ENCODE peak calls at places on chromosomes 13 and 19, in five cellular contexts. T, N, B, A and W are unnamed samples.

GRCh38 chr13:113442354-113442984 is 10.8 kb downstream of the ADPRHL1 start:
- DNase-seq in T (no peak), N (no peak), B (no peak), A (no peak), W (no peak)

GRCh38 chr19:52343548-52343947 is 7.5 kb downstream of the ZNF610 start:
- DNase-seq in T (peak; percentile 34), N (peak; percentile 47), B (no peak), A (peak; percentile 32), W (peak; percentile 30)

GRCh38 chr13:95559100-95559499 is 6.6 kb downstream of the CLDN10 start:
- DNase-seq in T (no peak), N (no peak), B (no peak), A (no peak), W (no peak)

GRCh38 chr19:7505682-7506384 is 10.1 kb upstream of the ZNF358 start:
- DNase-seq in T (no peak), N (no peak), B (no peak), A (peak; percentile 24), W (peak; percentile 15)

GRCh38 chr19:46016426-46017094 is 6.3 kb downstream of the PGLYRP1 start:
- DNase-seq in T (peak; percentile 76), N (peak; percentile 67), B (peak; percentile 90), A (peak; percentile 92), W (peak; percentile 68)

GRCh38 chr19:5967994-5968430 is 9.9 kb downstream of the RANBP3 start:
- DNase-seq in T (peak; percentile 57), N (peak; percentile 44), B (no peak), A (peak; percentile 83), W (peak; percentile 46)

GRCh38 chr13:29484236-29484635 is 111.3 kb downstream of the SLC7A1 start:
- DNase-seq in T (no peak), N (no peak), B (no peak), A (no peak), W (no peak)

GRCh38 chr19:49890349-49891311 is 6.1 kb downstream of the IL4I1 start:
- DNase-seq in T (peak; percentile 54), N (peak; percentile 55), B (no peak), A (peak; percentile 33), W (peak; percentile 58)

GRCh38 chr13:72808917-72809500 is 27.1 kb downstream of the PIBF1 start:
- DNase-seq in T (no peak), N (no peak), B (no peak), A (peak; percentile 13), W (no peak)

GRCh38 chr13:48175200-48175599 is 57.8 kb upstream of the ITM2B start:
- DNase-seq in T (no peak), N (peak; percentile 37), B (no peak), A (no peak), W (no peak)

GRCh38 chr19:37007587-37008220 is 70.5 kb upstream of the ZNF420 start:
- DNase-seq in T (peak; percentile 16), N (peak; percentile 53), B (peak; percentile 89), A (peak; percentile 16), W (no peak)

GRCh38 chr19:54074851-54075250 is 6.3 kb downstream of the TARM1 start:
- DNase-seq in T (no peak), N (no peak), B (no peak), A (no peak), W (no peak)

GRCh38 chr13:46469064-46469463 is 82.0 kb upstream of the RUBCNL start:
- DNase-seq in T (no peak), N (no peak), B (no peak), A (no peak), W (no peak)

GRCh38 chr13:28865951-28866350 is 45.8 kb downstream of the MTUS2 start:
- DNase-seq in T (no peak), N (no peak), B (no peak), A (no peak), W (no peak)

GRCh38 chr19:39417463-39418181 is 5.2 kb downstream of the PLEKHG2 start:
- DNase-seq in T (no peak), N (no peak), B (no peak), A (no peak), W (no peak)

GRCh38 chr19:2269244-2270156 is 12.5 kb downstream of the PEAK3 start:
- DNase-seq in T (peak; percentile 97), N (peak; percentile 98), B (peak; percentile 99), A (peak; percentile 99), W (peak; percentile 98)

GRCh38 chr19:35741216-35741541 is 1.1 kb downstream of the IGFLR1 start:
- DNase-seq in T (no peak), N (no peak), B (no peak), A (no peak), W (no peak)

GRCh38 chr13:38566023-38566422 is 120.9 kb upstream of the FREM2 start:
- DNase-seq in T (no peak), N (no peak), B (no peak), A (no peak), W (no peak)

GRCh38 chr13:30212256-30212655 is 95.1 kb downstream of the KATNAL1 start:
- DNase-seq in T (no peak), N (no peak), B (no peak), A (no peak), W (no peak)

GRCh38 chr13:28568286-28568685 is 73.4 kb upstream of the FLT1 start:
- DNase-seq in T (no peak), N (no peak), B (peak; percentile 89), A (no peak), W (no peak)

GRCh38 chr13:91398413-91399188 is at the start of gene GPC5:
- DNase-seq in T (peak; percentile 70), N (peak; percentile 58), B (peak; percentile 86), A (peak; percentile 83), W (peak; percentile 67)

GRCh38 chr19:7979011-7979410 is 26.4 kb downstream of the ELAVL1 start:
- DNase-seq in T (no peak), N (no peak), B (no peak), A (no peak), W (no peak)

GRCh38 chr19:18193388-18194207 is 580 bp downstream of the MPV17L2 start:
- DNase-seq in T (no peak), N (no peak), B (no peak), A (peak; percentile 24), W (no peak)

GRCh38 chr13:97339019-97339988 is 94.7 kb upstream of the RAP2A start:
- DNase-seq in T (no peak), N (no peak), B (peak; percentile 56), A (peak; percentile 35), W (no peak)

GRCh38 chr19:14770944-14771839 is 7.2 kb downstream of the ADGRE2 start:
- DNase-seq in T (no peak), N (no peak), B (no peak), A (no peak), W (no peak)

GRCh38 chr13:107563099-107563925 is 652.0 kb downstream of the LIG4 start:
- DNase-seq in T (no peak), N (no peak), B (no peak), A (no peak), W (no peak)

GRCh38 chr19:7965921-7966665 is 22.6 kb upstream of the TIMM44 start:
- DNase-seq in T (no peak), N (no peak), B (no peak), A (peak; percentile 57), W (no peak)

GRCh38 chr19:1189419-1189818 is 15.4 kb upstream of the SBNO2 start:
- DNase-seq in T (peak; percentile 34), N (no peak), B (no peak), A (peak; percentile 61), W (no peak)

GRCh38 chr19:33772102-33772857 is 24.4 kb upstream of the KCTD15 start:
- DNase-seq in T (no peak), N (no peak), B (no peak), A (no peak), W (no peak)

GRCh38 chr13:100240109-100240779 is 151.4 kb downstream of the PCCA start:
- DNase-seq in T (no peak), N (no peak), B (no peak), A (no peak), W (no peak)

GRCh38 chr19:2231621-2232221 is 4.4 kb downstream of the PLEKHJ1 start:
- DNase-seq in T (no peak), N (no peak), B (no peak), A (peak; percentile 25), W (no peak)

GRCh38 chr19:17718988-17719711 is at the start of gene MAP1S:
- DNase-seq in T (peak; percentile 55), N (peak; percentile 56), B (peak; percentile 87), A (peak; percentile 77), W (peak; percentile 42)

GRCh38 chr19:44850641-44851109 is 4.6 kb downstream of the NECTIN2 start:
- DNase-seq in T (no peak), N (no peak), B (no peak), A (no peak), W (no peak)

GRCh38 chr13:82758056-82758455 is 1124.2 kb downstream of the SLITRK1 start:
- DNase-seq in T (no peak), N (no peak), B (no peak), A (no peak), W (no peak)

GRCh38 chr13:99307648-99308339 is 595 bp upstream of the GPR183 start:
- DNase-seq in T (peak; percentile 43), N (peak; percentile 45), B (no peak), A (peak; percentile 82), W (no peak)